ENCODE peak calls at places on chromosome 6, in nine cellular contexts. I is stimulated activated CD4-positive, alpha-beta T cell treated with anti-CD3 and anti-CD28 coated beads, Interleukin-15, amount 100 ng/mL, for 1 hour; K is stimulated activated CD8-positive, alpha-beta memory T cell treated with anti-CD3 and anti-CD28 coated beads, Interleukin-4, amount 100 ng/mL, for 4 hours; X is NCI-H510A treated with DMSO at 0.1 percent for 48 hours; F is foreskin keratinocyte; L is ELR; U is stimulated activated effector memory CD8-positive, alpha-beta T cell treated with anti-CD3 and anti-CD28 coated beads, Interleukin-12 subunit alpha, Interleukin-12 subunit beta, amount 100 ng/mL, for 72 hours; V is T1000; D is immature natural killer cell. J is an unnamed sample.

GRCh38 chr6:26526928-26527327 is 11.2 kb upstream of the HMGN4 start:
- DNase-seq in I (no peak), K (no peak), X (no peak), F (no peak), L (no peak), U (no peak), V (no peak), D (no peak), J (no peak)

GRCh38 chr6:118705799-118706481 is 54.5 kb upstream of the CEP85L start:
- DNase-seq in I (no peak), K (no peak), X (no peak), F (no peak), L (peak; percentile 51), U (no peak), V (no peak), D (peak; percentile 41), J (peak; percentile 41)

GRCh38 chr6:107690864-107691661 is 133.1 kb downstream of the SCML4 start:
- DNase-seq in I (no peak), K (no peak), X (peak; percentile 2), F (no peak), L (peak; percentile 77), U (no peak), V (peak; percentile 12), D (no peak), J (no peak)

GRCh38 chr6:140380371-140381218 is 1006.1 kb upstream of the CITED2 start:
- DNase-seq in I (no peak), K (no peak), X (no peak), F (no peak), L (no peak), U (no peak), V (no peak), D (no peak), J (no peak)

GRCh38 chr6:21937466-21937865 is 343.9 kb downstream of the SOX4 start:
- DNase-seq in I (no peak), K (no peak), X (no peak), F (no peak), L (no peak), U (no peak), V (no peak), D (no peak), J (no peak)

GRCh38 chr6:130148181-130148580 is 74.6 kb downstream of the SAMD3 start:
- DNase-seq in I (no peak), K (no peak), X (no peak), F (no peak), L (peak; percentile 29), U (no peak), V (no peak), D (peak; percentile 34), J (peak; percentile 34)

GRCh38 chr6:44272999-44273566 is 2.8 kb downstream of the TMEM151B start:
- DNase-seq in I (no peak), K (no peak), X (no peak), F (no peak), L (no peak), U (no peak), V (no peak), D (no peak), J (no peak)

GRCh38 chr6:53302678-53303360 is 45.9 kb downstream of the ELOVL5 start:
- DNase-seq in I (no peak), K (no peak), X (peak; percentile 49), F (peak; percentile 84), L (peak; percentile 97), U (no peak), V (no peak), D (peak; percentile 31), J (peak; percentile 93)

GRCh38 chr6:51995214-51995735 is 92.1 kb downstream of the PKHD1 start:
- DNase-seq in I (no peak), K (no peak), X (no peak), F (no peak), L (no peak), U (no peak), V (no peak), D (no peak), J (no peak)

GRCh38 chr6:5866547-5867051 is 140.1 kb downstream of the NRN1 start:
- DNase-seq in I (no peak), K (no peak), X (peak; percentile 86), F (peak; percentile 23), L (peak; percentile 12), U (no peak), V (no peak), D (peak; percentile 36), J (no peak)

GRCh38 chr6:30676660-30677270 is 4.0 kb upstream of the DHX16 start:
- DNase-seq in I (no peak), K (no peak), X (no peak), F (no peak), L (no peak), U (no peak), V (no peak), D (no peak), J (no peak)

GRCh38 chr6:113120214-113120576 is 737.0 kb upstream of the MARCKS start:
- DNase-seq in I (no peak), K (no peak), X (no peak), F (peak; percentile 91), L (peak; percentile 96), U (no peak), V (peak; percentile 28), D (no peak), J (no peak)

GRCh38 chr6:75436869-75437268 is 56.7 kb downstream of the FILIP1 start:
- DNase-seq in I (no peak), K (no peak), X (no peak), F (no peak), L (no peak), U (no peak), V (no peak), D (no peak), J (no peak)

GRCh38 chr6:125117818-125118217 is 35.8 kb upstream of the TPD52L1 start:
- DNase-seq in I (no peak), K (no peak), X (no peak), F (no peak), L (no peak), U (no peak), V (no peak), D (no peak), J (no peak)

J was measured in Jurkat, Clone E6-1.